ENCODE peak calls at places on chromosome 17, in four cellular contexts. M, Z, V and C are unnamed samples.

GRCh38 chr17:78709688-78710290 is 72.3 kb downstream of the CYTH1 start:
- DNase-seq in Z (no peak), V (no peak), M (no peak), C (no peak)

GRCh38 chr17:39195568-39196160 is 1.8 kb downstream of the CACNB1 start:
- DNase-seq in V (no peak), M (no peak), Z (no peak), C (no peak)

GRCh38 chr17:80036715-80037477 is 454 bp downstream of the CCDC40 start:
- DNase-seq in Z (peak; percentile 34), M (no peak), V (peak; percentile 68), C (peak; percentile 53)

GRCh38 chr17:31698751-31699150 is 160.3 kb downstream of the COPRS start:
- DNase-seq in M (no peak), Z (no peak), V (no peak), C (no peak)

GRCh38 chr17:13222931-13223330 is 205.1 kb upstream of the ELAC2 start:
- DNase-seq in M (no peak), V (no peak), Z (no peak), C (no peak)

GRCh38 chr17:42997390-42997983 is 732 bp upstream of the RPL27 start:
- DNase-seq in Z (no peak), V (no peak), M (no peak), C (no peak)

GRCh38 chr17:65564793-65565192 is 3.3 kb upstream of the AXIN2 start:
- DNase-seq in Z (peak; percentile 42), M (no peak), V (peak; percentile 69), C (no peak)

GRCh38 chr17:33039874-33040273 is 48.2 kb downstream of the SPACA3 start:
- DNase-seq in Z (no peak), V (no peak), M (peak; percentile 34), C (no peak)

GRCh38 chr17:81706757-81707624 is 3.8 kb downstream of the MRPL12 start:
- DNase-seq in M (no peak), V (no peak), Z (no peak), C (no peak)

GRCh38 chr17:4007346-4008081 is 43.3 kb upstream of the ATP2A3 start:
- DNase-seq in V (no peak), M (no peak), Z (no peak), C (no peak)

GRCh38 chr17:77825621-77826020 is 132.9 kb upstream of the TNRC6C start:
- DNase-seq in Z (no peak), V (no peak), M (no peak), C (no peak)

GRCh38 chr17:73297934-73298861 is 13.6 kb downstream of the CDC42EP4 start:
- DNase-seq in Z (peak; percentile 30), V (no peak), M (no peak), C (no peak)

GRCh38 chr17:16478693-16479092 is 13.3 kb downstream of the LRRC75A start:
- DNase-seq in Z (no peak), M (no peak), V (no peak), C (no peak)

GRCh38 chr17:60354223-60354622 is 37.7 kb downstream of the USP32 start:
- DNase-seq in Z (peak; percentile 83), V (no peak), M (peak; percentile 49), C (no peak)

GRCh38 chr17:28643979-28644781 is 778 bp downstream of the BLTP2 start:
- DNase-seq in M (no peak), V (peak; percentile 70), Z (peak; percentile 42), C (peak; percentile 18)

GRCh38 chr17:55161935-55162555 is 102.7 kb upstream of the HLF start:
- DNase-seq in Z (peak; percentile 89), V (no peak), M (peak; percentile 42), C (no peak)

GRCh38 chr17:57489321-57489720 is 233.0 kb downstream of the MSI2 start:
- DNase-seq in V (no peak), Z (no peak), M (no peak), C (no peak)

GRCh38 chr17:61391595-61392291 is 7.9 kb upstream of the TBX2 start:
- DNase-seq in M (no peak), V (no peak), Z (no peak), C (no peak)

GRCh38 chr17:61394630-61395408 is 4.8 kb upstream of the TBX2 start:
- DNase-seq in Z (no peak), M (no peak), V (no peak), C (no peak)

GRCh38 chr17:61392679-61393078 is 7.0 kb upstream of the TBX2 start:
- DNase-seq in M (no peak), Z (no peak), V (no peak), C (no peak)

GRCh38 chr17:61393904-61394629 is 5.6 kb upstream of the TBX2 start:
- DNase-seq in Z (no peak), M (no peak), V (peak; percentile 83), C (no peak)

GRCh38 chr17:61393550-61393903 is 6.1 kb upstream of the TBX2 start:
- DNase-seq in M (no peak), Z (no peak), V (no peak), C (no peak)
- TF ChIP-seq CTCF in M (peak; percentile 38), Z (peak; percentile 31), V (peak; percentile 28), C (peak; percentile 30)

GRCh38 chr17:75753514-75754377 is 11.2 kb downstream of the GALK1 start:
- DNase-seq in V (no peak), Z (peak; percentile 50), M (no peak), C (peak; percentile 56)
- TF ChIP-seq CTCF in V (no peak), Z (peak; percentile 51), M (peak; percentile 38), C (peak; percentile 77)

GRCh38 chr17:63622571-63623390 is 564 bp downstream of the MAP3K3 start:
- DNase-seq in Z (peak; percentile 59), V (peak; percentile 84), M (no peak), C (peak; percentile 63)

GRCh38 chr17:63623786-63624185 is 1.6 kb downstream of the MAP3K3 start:
- DNase-seq in M (no peak), Z (no peak), V (no peak), C (no peak)

GRCh38 chr17:63626551-63627228 is 4.5 kb downstream of the MAP3K3 start:
- DNase-seq in V (no peak), Z (peak; percentile 13), M (no peak), C (no peak)

GRCh38 chr17:63621229-63621683 is 961 bp upstream of the MAP3K3 start:
- DNase-seq in M (no peak), Z (no peak), V (no peak), C (no peak)

DNA sequence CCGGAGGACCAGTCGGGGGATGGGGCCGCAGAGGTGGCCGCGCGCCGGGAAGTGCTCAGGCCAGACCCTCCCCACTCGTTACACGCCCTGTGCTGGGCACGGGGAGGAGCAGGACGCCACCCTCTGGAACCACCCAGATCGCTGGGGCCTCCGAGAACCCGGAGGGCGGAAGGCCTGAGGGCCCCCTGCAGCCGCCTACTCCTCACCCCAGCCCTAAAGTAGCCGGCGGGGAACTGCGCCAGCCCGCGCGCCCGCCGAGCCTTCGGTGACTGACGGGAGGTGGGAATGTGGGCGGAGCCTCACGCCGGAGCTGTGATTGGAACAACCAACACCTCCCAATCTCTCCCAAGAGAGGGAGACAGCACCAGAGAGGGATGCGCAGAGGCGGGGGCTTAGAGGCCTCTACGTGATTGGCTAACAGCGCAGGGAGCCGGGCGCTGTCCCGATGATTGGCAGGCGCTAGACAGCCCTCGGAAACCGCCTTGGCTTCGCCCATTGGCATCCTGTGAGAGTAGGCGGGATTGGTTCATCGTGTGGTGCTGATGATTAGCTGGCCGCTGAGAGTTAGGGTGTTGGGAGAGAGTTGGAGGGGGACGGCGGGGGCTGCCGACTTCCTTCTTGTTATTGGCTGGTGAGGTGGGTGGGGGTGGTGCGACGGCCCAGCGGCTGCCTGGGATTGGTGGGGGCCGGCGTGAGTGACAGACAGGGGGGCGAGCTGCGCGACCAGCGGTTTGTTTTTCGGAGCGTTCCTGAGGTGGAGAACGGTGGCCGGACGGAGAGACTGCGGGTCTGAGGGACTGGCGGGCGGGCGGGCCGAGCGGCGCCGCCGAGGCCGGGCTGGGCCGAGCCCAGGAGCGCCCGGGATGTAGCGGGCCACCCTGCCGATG is at the start of gene MAP3K3:
- DNase-seq in V (peak; percentile 99), Z (peak; percentile 100), M (peak; percentile 100), C (peak; percentile 94)
- TF ChIP-seq CTCF in V (no peak), Z (peak; percentile 13), M (peak; percentile 17), C (no peak)

GRCh38 chr17:2122641-2123302 is 67.9 kb downstream of the HIC1 start:
- DNase-seq in Z (peak; percentile 86), M (peak; percentile 66), V (no peak), C (no peak)
- TF ChIP-seq CTCF in Z (peak; percentile 3), M (peak; percentile 36), V (no peak), C (no peak)

DNA sequence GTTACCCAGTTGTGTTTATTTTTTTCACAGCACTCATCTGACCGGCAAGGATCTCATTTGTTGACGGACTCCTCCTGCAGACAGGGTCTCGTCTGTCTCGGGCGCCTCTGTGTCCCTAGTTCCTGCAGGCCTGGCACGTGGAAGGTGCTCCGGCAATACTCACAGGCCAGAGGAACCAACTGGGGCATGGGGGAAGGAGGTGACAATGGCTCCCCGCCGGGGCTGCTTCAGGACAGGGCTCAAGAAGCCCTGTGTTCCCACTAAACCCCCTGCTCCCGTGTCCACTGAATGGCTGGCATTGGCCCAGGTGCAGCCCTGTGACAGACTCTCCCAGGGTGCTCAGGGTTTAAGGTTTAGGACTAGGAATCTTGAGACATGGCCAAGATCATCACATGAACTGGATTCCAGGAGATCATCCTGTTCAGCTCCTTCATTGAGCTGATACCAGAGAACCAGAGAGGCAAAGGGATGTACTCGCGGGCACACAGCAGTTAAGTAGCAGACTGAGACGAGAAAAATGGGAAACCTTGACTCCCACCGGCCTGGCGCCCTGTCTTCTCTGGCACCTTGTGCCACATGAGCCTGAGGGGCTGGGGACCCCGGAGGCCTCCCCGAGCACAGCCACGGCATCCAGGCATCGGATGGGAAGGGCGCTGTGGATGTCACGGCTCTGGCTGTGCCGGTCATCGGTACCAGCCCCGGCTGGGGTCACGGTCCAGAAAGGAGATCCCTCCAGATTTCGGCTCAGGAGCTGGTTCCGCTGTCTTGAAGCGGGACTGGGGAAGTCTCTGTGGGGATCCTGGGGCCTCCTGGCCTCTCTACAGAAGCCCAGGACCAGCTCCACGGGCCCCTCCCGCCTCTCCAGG is 29.0 kb downstream of the TIMM22 start:
- DNase-seq in M (no peak), V (no peak), Z (no peak), C (no peak)
- TF ChIP-seq CTCF in M (no peak), V (no peak), Z (no peak), C (no peak)